ENCODE peak calls at places on chromosome 16, in nine cellular contexts. Y is body of pancreas, P is GM13977, Q is fibroblast of the aortic adventitia, D is tibial artery, U is AG04450, R is spleen, L is astrocyte of the cerebellum, N is left lung. K is an unnamed sample.

GRCh38 chr16:67961551-67961957 is 6.9 kb downstream of the SLC12A4 start:
- DNase-seq in Y (peak; percentile 99), P (no peak), Q (no peak), D (no peak), U (no peak), R (no peak), L (no peak), N (peak; percentile 85), K (no peak)

GRCh38 chr16:31135535-31136286 is at the start of gene PRSS8:
- DNase-seq in Y (peak; percentile 97), P (no peak), Q (no peak), D (peak; percentile 40), U (no peak), R (no peak), L (no peak), N (peak; percentile 94), K (no peak)

GRCh38 chr16:54931757-54932660 is 1.3 kb downstream of the IRX5 start:
- DNase-seq in Y (no peak), P (peak; percentile 23), Q (peak; percentile 43), D (no peak), U (no peak), R (no peak), L (no peak), N (peak; percentile 80), K (peak; percentile 35)

GRCh38 chr16:57482845-57483545 is 3.3 kb downstream of the DOK4 start:
- DNase-seq in Y (peak; percentile 57), P (no peak), Q (no peak), D (peak; percentile 62), U (no peak), R (peak; percentile 55), L (no peak), N (no peak), K (no peak)

GRCh38 chr16:19410435-19411153 is 7.1 kb upstream of the TMC5 start:
- DNase-seq in Y (peak; percentile 53), P (peak; percentile 44), Q (no peak), D (no peak), U (no peak), R (peak; percentile 73), L (no peak), N (peak; percentile 86), K (peak; percentile 53)

GRCh38 chr16:79008036-79008868 is 592.3 kb downstream of the MAF start:
- DNase-seq in Y (no peak), P (no peak), Q (no peak), D (no peak), U (no peak), R (no peak), L (no peak), N (no peak), K (no peak)

GRCh38 chr16:73000020-73000906 is 47.7 kb downstream of the ZFHX3 start:
- DNase-seq in Y (peak; percentile 41), P (no peak), Q (peak; percentile 56), D (peak; percentile 79), U (no peak), R (no peak), L (no peak), N (no peak), K (no peak)

GRCh38 chr16:81265052-81265451 is 26.6 kb downstream of the BCO1 start:
- DNase-seq in Y (no peak), P (no peak), Q (no peak), D (no peak), U (no peak), R (no peak), L (no peak), N (no peak), K (no peak)

GRCh38 chr16:77993111-77993571 is 29.2 kb upstream of the CLEC3A start:
- DNase-seq in Y (no peak), P (no peak), Q (peak; percentile 77), D (no peak), U (peak; percentile 18), R (no peak), L (peak; percentile 28), N (no peak), K (no peak)

GRCh38 chr16:83842755-83843507 is 35.2 kb downstream of the HSBP1 start:
- DNase-seq in Y (no peak), P (no peak), Q (no peak), D (no peak), U (no peak), R (no peak), L (no peak), N (no peak), K (no peak)

GRCh38 chr16:67966549-67967182 is 1.8 kb downstream of the SLC12A4 start:
- DNase-seq in Y (no peak), P (no peak), Q (peak; percentile 66), D (peak; percentile 87), U (no peak), R (peak; percentile 71), L (no peak), N (peak; percentile 78), K (no peak)

GRCh38 chr16:69413045-69413664 is 11.3 kb upstream of the CYB5B start:
- DNase-seq in Y (no peak), P (no peak), Q (no peak), D (no peak), U (no peak), R (no peak), L (no peak), N (no peak), K (no peak)

GRCh38 chr16:55502801-55503366 is 6.0 kb upstream of the LPCAT2 start:
- DNase-seq in Y (peak; percentile 97), P (peak; percentile 7), Q (peak; percentile 98), D (peak; percentile 92), U (peak; percentile 91), R (no peak), L (peak; percentile 91), N (peak; percentile 83), K (no peak)

GRCh38 chr16:49492896-49493620 is 119.5 kb downstream of the C16orf78 start:
- DNase-seq in Y (no peak), P (no peak), Q (no peak), D (peak; percentile 51), U (no peak), R (peak; percentile 71), L (no peak), N (no peak), K (no peak)

GRCh38 chr16:57029161-57030160 is 40.1 kb downstream of the NLRC5 start:
- DNase-seq in Y (no peak), P (no peak), Q (peak; percentile 31), D (no peak), U (no peak), R (peak; percentile 56), L (peak; percentile 34), N (no peak), K (no peak)

GRCh38 chr16:65909310-65910050 is 457.0 kb upstream of the CDH5 start:
- DNase-seq in Y (no peak), P (no peak), Q (peak; percentile 14), D (no peak), U (no peak), R (no peak), L (no peak), N (no peak), K (no peak)

GRCh38 chr16:66741131-66741900 is 10.1 kb downstream of the DYNC1LI2 start:
- DNase-seq in Y (peak; percentile 96), P (no peak), Q (peak; percentile 94), D (peak; percentile 95), U (peak; percentile 61), R (no peak), L (peak; percentile 87), N (peak; percentile 88), K (no peak)

GRCh38 chr16:51705142-51705541 is 554.1 kb upstream of the SALL1 start:
- DNase-seq in Y (no peak), P (no peak), Q (no peak), D (no peak), U (no peak), R (no peak), L (no peak), N (no peak), K (no peak)

GRCh38 chr16:75818491-75818890 is 92.2 kb upstream of the CPHXL start:
- DNase-seq in Y (no peak), P (no peak), Q (peak; percentile 21), D (no peak), U (no peak), R (no peak), L (no peak), N (no peak), K (no peak)
- TF ChIP-seq CTCF in Y (no peak), P (no peak), Q (no peak), D (no peak), U (no peak), R (no peak), L (no peak), N (no peak), K (no peak)

GRCh38 chr16:30082545-30083090 is 6.8 kb downstream of the PPP4C start:
- DNase-seq in Y (no peak), P (no peak), Q (no peak), D (no peak), U (no peak), R (no peak), L (no peak), N (no peak), K (no peak)
- TF ChIP-seq CTCF in Y (no peak), P (peak; percentile 5), Q (no peak), D (no peak), U (peak; percentile 20), R (no peak), L (peak; percentile 26), N (no peak), K (no peak)

GRCh38 chr16:86158688-86159360 is 259.9 kb downstream of the IRF8 start:
- DNase-seq in Y (no peak), P (no peak), Q (no peak), D (no peak), U (no peak), R (no peak), L (no peak), N (no peak), K (no peak)
- TF ChIP-seq CTCF in Y (no peak), P (no peak), Q (no peak), D (no peak), U (peak; percentile 39), R (no peak), L (peak; percentile 11), N (no peak), K (no peak)

DNA sequence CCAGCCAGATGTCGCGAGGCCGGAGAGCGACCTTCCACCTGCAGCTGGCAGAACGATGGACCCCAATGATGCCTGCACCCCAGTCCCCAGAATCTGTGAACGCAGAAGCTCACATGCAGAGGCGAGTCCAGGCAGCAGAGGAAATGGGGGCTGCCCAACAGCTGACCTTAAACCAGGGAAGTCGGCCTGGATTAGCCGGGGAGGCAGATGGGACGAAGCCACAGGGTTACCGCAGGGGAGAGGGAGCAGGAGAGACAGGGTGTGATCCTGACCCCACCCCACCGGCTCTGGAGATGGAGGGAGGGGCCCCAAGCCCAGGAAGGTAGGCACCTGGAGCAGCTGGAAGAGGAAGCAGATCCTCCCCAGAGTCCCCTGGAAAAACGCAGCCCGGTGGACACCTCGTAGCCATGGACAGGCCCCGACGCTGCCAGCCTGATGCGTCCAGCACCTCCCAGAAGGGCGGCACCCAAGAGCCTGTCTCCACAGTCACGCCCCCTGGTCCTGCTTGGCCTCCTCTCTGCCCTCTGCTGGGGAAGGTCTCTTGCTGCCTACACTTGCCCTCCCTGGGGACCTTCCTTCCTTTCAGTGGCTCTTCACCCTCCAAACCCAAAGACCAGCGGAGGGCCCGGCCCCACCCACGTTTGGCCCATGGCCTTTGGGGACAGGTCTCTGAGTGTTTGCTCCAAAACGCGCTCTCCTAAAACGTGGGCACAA is 37.3 kb downstream of the PIEZO1 start:
- DNase-seq in Y (no peak), P (peak; percentile 74), Q (no peak), D (no peak), U (no peak), R (no peak), L (no peak), N (no peak), K (peak; percentile 77)
- TF ChIP-seq CTCF in Y (no peak), P (peak; percentile 39), Q (no peak), D (no peak), U (peak; percentile 33), R (peak; percentile 19), L (peak; percentile 24), N (peak; percentile 13), K (peak; percentile 36)

GRCh38 chr16:48011888-48012658 is 143.7 kb downstream of the ABCC12 start:
- DNase-seq in Y (no peak), P (no peak), Q (no peak), D (no peak), U (no peak), R (no peak), L (no peak), N (no peak), K (no peak)
- TF ChIP-seq CTCF in Y (no peak), P (no peak), Q (no peak), D (no peak), U (no peak), R (no peak), L (no peak), N (no peak), K (no peak)

K was measured in GM20000.